ENCODE peak calls at places on chromosomes 5 and 9, in five cellular contexts. One of them, this sample, is unnamed.

GRCh38 chr9:93265972-93266371 is 82.0 kb downstream of the WNK2 start:
- DNase-seq in astrocyte of the hippocampus: no peak
- DNase-seq in colonic mucosa: peak
- DNase-seq in RPMI8226: no peak
- DNase-seq in activated CD4-positive, alpha-beta T cell treated with anti-CD3 and anti-CD28 coated beads for 48 hours: no peak
- DNase-seq in this sample: no peak

GRCh38 chr9:15249042-15249818 is 57.8 kb downstream of the TTC39B start:
- DNase-seq in astrocyte of the hippocampus: peak
- DNase-seq in RPMI8226: no peak
- DNase-seq in activated CD4-positive, alpha-beta T cell treated with anti-CD3 and anti-CD28 coated beads for 48 hours: no peak
- DNase-seq in colonic mucosa: no peak
- DNase-seq in this sample: no peak

GRCh38 chr5:195401-196160 is 4.3 kb downstream of the LRRC14B start:
- DNase-seq in astrocyte of the hippocampus: no peak
- DNase-seq in RPMI8226: no peak
- DNase-seq in colonic mucosa: no peak
- DNase-seq in activated CD4-positive, alpha-beta T cell treated with anti-CD3 and anti-CD28 coated beads for 48 hours: no peak
- DNase-seq in this sample: peak

GRCh38 chr9:125496313-125496838 is 210.6 kb downstream of the MAPKAP1 start:
- DNase-seq in astrocyte of the hippocampus: no peak
- DNase-seq in colonic mucosa: no peak
- DNase-seq in activated CD4-positive, alpha-beta T cell treated with anti-CD3 and anti-CD28 coated beads for 48 hours: no peak
- DNase-seq in RPMI8226: no peak
- DNase-seq in this sample: no peak

GRCh38 chr5:32753765-32754164 is 42.6 kb downstream of the NPR3 start:
- DNase-seq in astrocyte of the hippocampus: no peak
- DNase-seq in activated CD4-positive, alpha-beta T cell treated with anti-CD3 and anti-CD28 coated beads for 48 hours: no peak
- DNase-seq in RPMI8226: no peak
- DNase-seq in colonic mucosa: no peak
- DNase-seq in this sample: no peak

GRCh38 chr5:60578295-60578694 is 121.7 kb downstream of the DEPDC1B start:
- DNase-seq in astrocyte of the hippocampus: no peak
- DNase-seq in RPMI8226: no peak
- DNase-seq in colonic mucosa: no peak
- DNase-seq in activated CD4-positive, alpha-beta T cell treated with anti-CD3 and anti-CD28 coated beads for 48 hours: no peak
- DNase-seq in this sample: no peak

GRCh38 chr9:3931058-3931457 is 368.8 kb downstream of the GLIS3 start:
- DNase-seq in activated CD4-positive, alpha-beta T cell treated with anti-CD3 and anti-CD28 coated beads for 48 hours: no peak
- DNase-seq in colonic mucosa: no peak
- DNase-seq in RPMI8226: no peak
- DNase-seq in astrocyte of the hippocampus: no peak
- DNase-seq in this sample: no peak

GRCh38 chr5:110757118-110757729 is 18.4 kb downstream of the SLC25A46 start:
- DNase-seq in colonic mucosa: peak
- DNase-seq in astrocyte of the hippocampus: peak
- DNase-seq in RPMI8226: peak
- DNase-seq in activated CD4-positive, alpha-beta T cell treated with anti-CD3 and anti-CD28 coated beads for 48 hours: no peak
- DNase-seq in this sample: peak

GRCh38 chr5:95985249-95985648 is 23.6 kb upstream of the ELL2 start:
- DNase-seq in colonic mucosa: no peak
- DNase-seq in RPMI8226: no peak
- DNase-seq in astrocyte of the hippocampus: no peak
- DNase-seq in activated CD4-positive, alpha-beta T cell treated with anti-CD3 and anti-CD28 coated beads for 48 hours: no peak
- DNase-seq in this sample: no peak

GRCh38 chr5:17336054-17336453 is 118.6 kb downstream of the BASP1 start:
- DNase-seq in astrocyte of the hippocampus: no peak
- DNase-seq in activated CD4-positive, alpha-beta T cell treated with anti-CD3 and anti-CD28 coated beads for 48 hours: no peak
- DNase-seq in colonic mucosa: no peak
- DNase-seq in RPMI8226: no peak
- DNase-seq in this sample: no peak